ENCODE peak calls at places on chromosomes 6 and 20, in four cellular contexts. G, E, W and V are unnamed samples.
A peak's percentile ranks its signal among the peaks of the same experiment; 100 is the strongest.

GRCh38 chr20:56360899-56361199 is 2.1 kb downstream of the FAM210B start:
- DNase-seq in G (no peak), E (no peak), W (no peak), V (no peak)

GRCh38 chr20:58192567-58192966 is 35.9 kb downstream of the ANKRD60 start:
- DNase-seq in G (peak; percentile 54), E (no peak), W (no peak), V (no peak)

GRCh38 chr20:47782091-47782490 is 3.2 kb downstream of the SULF2 start:
- DNase-seq in G (no peak), E (no peak), W (no peak), V (no peak)

GRCh38 chr6:151209071-151209831 is 30.5 kb upstream of the AKAP12 start:
- DNase-seq in G (no peak), E (peak; percentile 45), W (no peak), V (no peak)

GRCh38 chr20:63833776-63834544 is 2.9 kb upstream of the ZBTB46 start:
- DNase-seq in G (no peak), E (peak; percentile 88), W (peak; percentile 72), V (no peak)

GRCh38 chr20:3067139-3068009 is 4.0 kb upstream of the OXT start:
- DNase-seq in G (no peak), E (no peak), W (no peak), V (no peak)

GRCh38 chr6:89952361-89952680 is 58.1 kb downstream of the GJA10 start:
- DNase-seq in G (no peak), E (no peak), W (no peak), V (no peak)

GRCh38 chr6:104601008-104601745 is 258.5 kb downstream of the HACE1 start:
- DNase-seq in G (no peak), E (no peak), W (no peak), V (no peak)

GRCh38 chr6:92315312-92315711 is 1104.0 kb downstream of the EPHA7 start:
- DNase-seq in G (no peak), E (no peak), W (no peak), V (no peak)

GRCh38 chr6:165863801-165864200 is 200.8 kb upstream of the PDE10A start:
- DNase-seq in G (no peak), E (no peak), W (no peak), V (no peak)

GRCh38 chr6:125986956-125987617 is 747 bp downstream of the TRMT11 start:
- DNase-seq in G (no peak), E (no peak), W (no peak), V (peak; percentile 43)

GRCh38 chr6:8539446-8539845 is 104.1 kb upstream of the SLC35B3 start:
- DNase-seq in G (no peak), E (no peak), W (peak; percentile 2), V (peak; percentile 82)

GRCh38 chr20:32234135-32234808 is 26.6 kb downstream of the POFUT1 start:
- DNase-seq in G (no peak), E (no peak), W (no peak), V (peak; percentile 62)

GRCh38 chr6:31834367-31834703 is 6.8 kb downstream of the HSPA1B start:
- DNase-seq in G (peak; percentile 82), E (peak; percentile 93), W (peak; percentile 91), V (peak; percentile 73)

GRCh38 chr20:22729180-22729579 is 144.8 kb upstream of the FOXA2 start:
- DNase-seq in G (no peak), E (peak; percentile 19), W (no peak), V (no peak)

GRCh38 chr6:38080889-38081288 is 261.4 kb downstream of the ZFAND3 start:
- DNase-seq in G (no peak), E (no peak), W (no peak), V (no peak)

GRCh38 chr6:160300076-160300695 is 41.6 kb upstream of the SLC22A2 start:
- DNase-seq in G (peak; percentile 55), E (no peak), W (no peak), V (no peak)

GRCh38 chr6:31585531-31585930 is 546 bp upstream of the LST1 start:
- DNase-seq in G (no peak), E (no peak), W (no peak), V (peak; percentile 63)

GRCh38 chr6:14732845-14733757 is 512.8 kb upstream of the JARID2 start:
- DNase-seq in G (no peak), E (no peak), W (peak; percentile 27), V (no peak)

GRCh38 chr20:52047811-52048302 is 143.7 kb downstream of the ZFP64 start:
- DNase-seq in G (no peak), E (no peak), W (no peak), V (no peak)

GRCh38 chr6:116221067-116221466 is 32.8 kb downstream of the TSPYL4 start:
- DNase-seq in G (no peak), E (no peak), W (no peak), V (no peak)

GRCh38 chr6:125191916-125192609 is 38.5 kb downstream of the TPD52L1 start:
- DNase-seq in G (peak; percentile 36), E (peak; percentile 63), W (peak; percentile 65), V (peak; percentile 84)

GRCh38 chr6:170554086-170554887 is at the start of gene TBP:
- DNase-seq in G (peak; percentile 95), E (peak; percentile 88), W (peak; percentile 92), V (peak; percentile 98)